ENCODE peak calls at places on chromosomes 6 and 20, in nine cellular contexts. W is substantia nigra; K is CD8-positive, alpha-beta memory T cell; L is stimulated activated CD4-positive, alpha-beta T cell treated with anti-CD3 and anti-CD28 coated beads, Interleukin-1b, Interleukin-23, amount 100 ng/mL, for 24 hours; Y is right cardiac atrium; J is NCI-H2227 treated with DMSO at 0.1 percent for 48 hours; A is NCI-H460; R is HuH-7; E is cardiac septum. D is an unnamed sample.

GRCh38 chr20:59062057-59062456 is 19.5 kb upstream of the PRELID3B start:
- DNase-seq in W (no peak), K (no peak), L (no peak), Y (no peak), J (no peak), A (peak; percentile 35), R (no peak), E (no peak), D (no peak)

GRCh38 chr20:59723607-59724456 is 119.5 kb downstream of the PHACTR3 start:
- DNase-seq in W (no peak), K (no peak), L (no peak), Y (no peak), J (no peak), A (no peak), R (no peak), E (no peak), D (no peak)

GRCh38 chr6:158803733-158804143 is 15.4 kb downstream of the EZR start:
- DNase-seq in W (no peak), K (peak; percentile 52), L (no peak), Y (no peak), J (no peak), A (no peak), R (no peak), E (no peak), D (peak; percentile 79)

GRCh38 chr20:47165376-47165865 is 191.1 kb downstream of the ZMYND8 start:
- DNase-seq in W (no peak), K (no peak), L (no peak), Y (no peak), J (no peak), A (no peak), R (no peak), E (no peak), D (no peak)

GRCh38 chr6:158631678-158632537 is 12.6 kb downstream of the DYNLT1 start:
- DNase-seq in W (no peak), K (no peak), L (no peak), Y (peak; percentile 93), J (no peak), A (peak; percentile 37), R (no peak), E (peak; percentile 89), D (peak; percentile 73)

GRCh38 chr6:96520039-96520850 is 1.4 kb upstream of the UFL1 start:
- DNase-seq in W (no peak), K (no peak), L (no peak), Y (no peak), J (no peak), A (no peak), R (no peak), E (no peak), D (peak; percentile 75)

GRCh38 chr6:131937219-131937618 is 14.0 kb downstream of the CCN2 start:
- DNase-seq in W (no peak), K (no peak), L (no peak), Y (no peak), J (no peak), A (no peak), R (no peak), E (no peak), D (no peak)

GRCh38 chr6:32852018-32852843 is 1.3 kb downstream of the TAP1 start:
- DNase-seq in W (no peak), K (peak; percentile 23), L (no peak), Y (peak; percentile 65), J (no peak), A (no peak), R (no peak), E (peak; percentile 81), D (no peak)

GRCh38 chr6:163585932-163586437 is 171.5 kb downstream of the QKI start:
- DNase-seq in W (no peak), K (no peak), L (no peak), Y (no peak), J (no peak), A (peak; percentile 55), R (no peak), E (no peak), D (peak; percentile 87)

D was measured in HT1080.